ENCODE peak calls at places on chromosomes 6 and 20, in five cellular contexts. Y, R, Z, P and U are unnamed samples.

GRCh38 chr20:3080939-3081388 is 3.6 kb downstream of the AVP start:
- DNase-seq in Y (no peak), R (peak; percentile 57), Z (peak; percentile 39), P (no peak), U (no peak)

GRCh38 chr20:6094565-6094964 is 28.3 kb downstream of the FERMT1 start:
- DNase-seq in Y (no peak), R (no peak), Z (no peak), P (no peak), U (no peak)

GRCh38 chr20:50285376-50286173 is 94.9 kb downstream of the CEBPB start:
- DNase-seq in Y (no peak), R (no peak), Z (no peak), P (peak; percentile 44), U (no peak)

GRCh38 chr20:58895099-58895795 is 42.7 kb downstream of the GNAS start:
- DNase-seq in Y (no peak), R (no peak), Z (no peak), P (no peak), U (no peak)

GRCh38 chr20:11041396-11041795 is 367.6 kb upstream of the JAG1 start:
- DNase-seq in Y (no peak), R (no peak), Z (no peak), P (no peak), U (no peak)

GRCh38 chr20:62209850-62210495 is 10.1 kb downstream of the HRH3 start:
- DNase-seq in Y (no peak), R (no peak), Z (no peak), P (no peak), U (no peak)

GRCh38 chr6:71433441-71433840 is 144.8 kb downstream of the OGFRL1 start:
- DNase-seq in Y (no peak), R (no peak), Z (no peak), P (no peak), U (no peak)

GRCh38 chr6:26305097-26305841 is 59.7 kb upstream of the BTN3A2 start:
- DNase-seq in Y (peak; percentile 20), R (peak; percentile 53), Z (no peak), P (peak; percentile 41), U (peak; percentile 80)

GRCh38 chr6:151445482-151445881 is 6.4 kb downstream of the RMND1 start:
- DNase-seq in Y (no peak), R (no peak), Z (no peak), P (no peak), U (no peak)

GRCh38 chr20:41686961-41687360 is 68.8 kb upstream of the CHD6 start:
- DNase-seq in Y (no peak), R (no peak), Z (no peak), P (no peak), U (no peak)

GRCh38 chr6:16544006-16544405 is 217.3 kb downstream of the ATXN1 start:
- DNase-seq in Y (no peak), R (peak; percentile 85), Z (peak; percentile 24), P (no peak), U (no peak)

GRCh38 chr6:3546121-3546520 is 89.3 kb upstream of the SLC22A23 start:
- DNase-seq in Y (no peak), R (no peak), Z (no peak), P (no peak), U (no peak)

GRCh38 chr20:2794866-2795447 is 5.5 kb downstream of the CPXM1 start:
- DNase-seq in Y (no peak), R (no peak), Z (no peak), P (no peak), U (no peak)

GRCh38 chr6:80227545-80227944 is 121.1 kb downstream of the BCKDHB start:
- DNase-seq in Y (no peak), R (no peak), Z (no peak), P (no peak), U (no peak)

DNA sequence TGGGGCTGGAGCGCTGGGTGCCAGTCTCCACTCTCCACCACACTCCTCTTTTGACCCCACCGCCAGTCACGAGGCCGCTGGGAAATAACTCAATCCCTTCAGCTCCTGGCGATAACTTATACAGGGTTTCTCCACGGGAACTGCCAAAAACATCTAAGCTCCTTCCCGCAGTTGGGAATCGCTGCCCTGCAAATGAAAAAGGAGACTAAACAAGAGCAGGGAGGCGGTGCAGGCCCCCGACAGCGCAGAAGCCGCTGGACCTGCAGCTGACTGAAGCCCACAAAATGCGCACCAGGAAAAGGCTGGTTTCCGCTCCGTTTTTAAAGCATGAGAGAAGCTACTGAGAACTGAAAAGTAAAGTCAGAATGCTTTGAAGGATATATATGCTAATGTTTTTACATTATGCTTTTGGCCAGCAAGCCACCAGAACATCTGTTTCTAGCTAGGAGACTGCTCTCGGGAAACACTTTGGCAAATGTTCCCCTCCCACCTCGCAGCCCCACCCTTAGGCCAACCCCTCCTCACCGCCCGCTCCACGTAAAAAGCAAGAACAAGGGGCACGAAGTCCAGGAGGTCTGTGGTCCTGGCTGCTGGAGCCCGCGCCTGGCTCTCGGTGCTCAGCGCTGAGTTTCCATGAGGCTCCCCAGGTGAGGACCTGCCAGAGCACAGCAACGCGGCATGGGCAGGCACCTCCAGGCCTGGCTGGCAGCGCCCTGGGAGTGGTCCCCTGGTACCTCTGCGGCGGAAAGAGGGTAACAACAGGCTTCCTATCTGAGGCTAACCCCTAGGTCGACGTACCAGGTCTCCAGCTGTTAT is 90.5 kb downstream of the SOD2 start:
- DNase-seq in Y (no peak), R (no peak), Z (peak; percentile 55), P (no peak), U (no peak)
- H3K27ac ChIP-seq in Y (no peak overlapping the region), R (no peak overlapping the region), Z (no peak overlapping the region), P (no peak overlapping the region), U (no peak overlapping the region)

GRCh38 chr20:35558416-35558815 is 16.5 kb downstream of the ERGIC3 start:
- DNase-seq in Y (no peak), R (no peak), Z (no peak), P (no peak), U (no peak)
- H3K36me3 ChIP-seq in Y (peaks cover 6% of the 10 kb centered on the region), R (no peaks in the 10 kb centered on the region), Z (peaks cover 43% of the 10 kb centered on the region), P (peaks cover 46% of the 10 kb centered on the region), U (peaks cover 27% of the 10 kb centered on the region)

GRCh38 chr6:168643401-168643800 is 202.4 kb downstream of the SMOC2 start:
- DNase-seq in Y (no peak), R (no peak), Z (peak; percentile 54), P (no peak), U (no peak)
- H3K9me3 ChIP-seq in Y (no peaks in the 10 kb centered on the region), R (no peaks in the 10 kb centered on the region), Z (no peaks in the 10 kb centered on the region), P (no peaks in the 10 kb centered on the region), U (no peaks in the 10 kb centered on the region)

DNA sequence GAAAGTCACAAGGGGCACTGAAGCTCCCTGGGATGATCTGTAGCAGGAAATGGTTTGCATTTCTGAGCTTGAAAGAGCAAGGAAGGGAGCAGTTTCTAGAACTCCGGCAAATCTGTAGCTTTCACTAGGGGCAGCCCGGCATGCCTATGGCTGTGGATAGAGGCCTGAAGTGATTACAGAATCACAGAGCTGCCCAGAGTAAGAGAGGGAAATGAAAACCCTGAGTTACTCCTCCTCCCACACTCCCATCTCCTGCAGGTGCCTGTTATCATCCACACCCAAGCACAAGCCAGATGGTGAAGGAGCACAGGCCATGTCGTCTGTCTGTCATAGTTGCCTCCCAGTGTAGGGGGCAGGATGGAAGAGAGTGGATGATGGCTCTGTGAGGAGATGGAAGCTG is 37.1 kb downstream of the HLA-F start:
- DNase-seq in Y (no peak), R (no peak), Z (no peak), P (peak; percentile 72), U (no peak)
- H3K27ac ChIP-seq in Y (no peak overlapping the region), R (no peak overlapping the region), Z (no peak overlapping the region), P (peak overlapping the region; percentile 64), U (no peak overlapping the region)

GRCh38 chr6:139909992-139910391 is 535.5 kb upstream of the CITED2 start:
- DNase-seq in Y (no peak), R (no peak), Z (no peak), P (no peak), U (no peak)
- H3K36me3 ChIP-seq in Y (no peaks in the 10 kb centered on the region), R (no peaks in the 10 kb centered on the region), Z (no peaks in the 10 kb centered on the region), P (no peaks in the 10 kb centered on the region), U (no peaks in the 10 kb centered on the region)

DNA sequence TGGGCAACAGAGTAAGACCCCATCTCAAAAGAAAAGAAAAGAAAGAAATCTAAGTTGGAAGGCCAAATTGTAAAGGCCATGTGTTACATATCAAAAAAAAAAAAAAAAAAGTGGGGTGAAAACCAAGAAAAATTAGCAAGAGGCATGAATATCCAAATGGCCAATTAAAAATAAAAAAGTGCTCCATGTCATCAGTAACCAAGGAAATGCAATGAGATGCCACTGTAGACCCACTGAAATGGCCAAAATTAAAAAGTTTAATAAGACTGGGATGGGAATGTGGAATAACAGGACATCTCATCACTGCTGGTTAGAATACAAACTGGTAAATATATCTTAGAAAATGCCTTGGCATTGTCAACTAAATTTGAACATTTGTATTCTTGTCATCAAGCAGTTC is 30.1 kb upstream of the BCLAF1 start:
- DNase-seq in Y (no peak), R (no peak), Z (no peak), P (no peak), U (no peak)
- H3K9me3 ChIP-seq in Y (no peaks in the 10 kb centered on the region), R (no peaks in the 10 kb centered on the region), Z (no peaks in the 10 kb centered on the region), P (no peaks in the 10 kb centered on the region), U (no peaks in the 10 kb centered on the region)